ENCODE peak calls at places on chromosomes 2 and 18, in nine cellular contexts. One of them, this sample, is unnamed.

GRCh38 chr2:118047273-118047898 is 33.5 kb upstream of the CCDC93 start:
- DNase-seq in GM23338: no peak
- DNase-seq in hepatocyte: peak
- DNase-seq in HCT116: no peak
- DNase-seq in OCI-LY7: no peak
- DNase-seq in MM.1S: no peak
- DNase-seq in PC-3: peak
- DNase-seq in GM23248: peak
- DNase-seq in SK-N-SH: no peak
- DNase-seq in this sample: no peak

GRCh38 chr2:104658840-104659591 is 194.9 kb upstream of the POU3F3 start:
- DNase-seq in GM23338: peak
- DNase-seq in hepatocyte: no peak
- DNase-seq in HCT116: no peak
- DNase-seq in OCI-LY7: no peak
- DNase-seq in MM.1S: no peak
- DNase-seq in PC-3: no peak
- DNase-seq in GM23248: no peak
- DNase-seq in SK-N-SH: no peak
- DNase-seq in this sample: peak

GRCh38 chr2:196549052-196549451 is 90.5 kb upstream of the CCDC150 start:
- DNase-seq in GM23338: no peak
- DNase-seq in hepatocyte: no peak
- DNase-seq in HCT116: no peak
- DNase-seq in OCI-LY7: no peak
- DNase-seq in MM.1S: no peak
- DNase-seq in PC-3: no peak
- DNase-seq in GM23248: no peak
- DNase-seq in SK-N-SH: no peak
- DNase-seq in this sample: no peak

GRCh38 chr2:109215866-109216265 is 86.9 kb downstream of the SH3RF3 start:
- DNase-seq in GM23338: no peak
- DNase-seq in hepatocyte: no peak
- DNase-seq in HCT116: no peak
- DNase-seq in OCI-LY7: no peak
- DNase-seq in MM.1S: no peak
- DNase-seq in PC-3: no peak
- DNase-seq in GM23248: no peak
- DNase-seq in SK-N-SH: no peak
- DNase-seq in this sample: no peak

GRCh38 chr2:19949071-19949470 is 40.8 kb downstream of the WDR35 start:
- DNase-seq in GM23338: no peak
- DNase-seq in hepatocyte: no peak
- DNase-seq in HCT116: no peak
- DNase-seq in OCI-LY7: no peak
- DNase-seq in MM.1S: no peak
- DNase-seq in PC-3: peak
- DNase-seq in GM23248: peak
- DNase-seq in SK-N-SH: no peak
- DNase-seq in this sample: no peak

GRCh38 chr2:23566236-23567142 is 181.5 kb downstream of the KLHL29 start:
- DNase-seq in GM23338: peak
- DNase-seq in hepatocyte: no peak
- DNase-seq in HCT116: no peak
- DNase-seq in OCI-LY7: peak
- DNase-seq in MM.1S: no peak
- DNase-seq in PC-3: peak
- DNase-seq in GM23248: peak
- DNase-seq in SK-N-SH: peak
- DNase-seq in this sample: peak

GRCh38 chr2:201969938-201970785 is 63.5 kb upstream of the FZD7 start:
- DNase-seq in GM23338: no peak
- DNase-seq in hepatocyte: peak
- DNase-seq in HCT116: no peak
- DNase-seq in OCI-LY7: no peak
- DNase-seq in MM.1S: no peak
- DNase-seq in PC-3: no peak
- DNase-seq in GM23248: peak
- DNase-seq in SK-N-SH: no peak
- DNase-seq in this sample: no peak

GRCh38 chr2:143545643-143546275 is 416.5 kb downstream of the ARHGAP15 start:
- DNase-seq in GM23338: no peak
- DNase-seq in hepatocyte: no peak
- DNase-seq in HCT116: no peak
- DNase-seq in OCI-LY7: no peak
- DNase-seq in MM.1S: no peak
- DNase-seq in PC-3: no peak
- DNase-seq in GM23248: peak
- DNase-seq in SK-N-SH: no peak
- DNase-seq in this sample: no peak

GRCh38 chr2:73284296-73285161 is at the start of gene FBXO41:
- DNase-seq in GM23338: peak
- DNase-seq in hepatocyte: peak
- DNase-seq in HCT116: no peak
- DNase-seq in OCI-LY7: peak
- DNase-seq in MM.1S: peak
- DNase-seq in PC-3: peak
- DNase-seq in GM23248: peak
- DNase-seq in SK-N-SH: peak
- DNase-seq in this sample: peak

GRCh38 chr2:196453613-196454047 is 185.9 kb upstream of the CCDC150 start:
- DNase-seq in GM23338: peak
- DNase-seq in hepatocyte: peak
- DNase-seq in HCT116: peak
- DNase-seq in OCI-LY7: peak
- DNase-seq in MM.1S: peak
- DNase-seq in PC-3: peak
- DNase-seq in GM23248: peak
- DNase-seq in SK-N-SH: peak
- DNase-seq in this sample: peak

GRCh38 chr2:70784320-70784719 is 6.1 kb downstream of the FIGLA start:
- DNase-seq in GM23338: no peak
- DNase-seq in hepatocyte: no peak
- DNase-seq in HCT116: no peak
- DNase-seq in OCI-LY7: no peak
- DNase-seq in MM.1S: no peak
- DNase-seq in PC-3: peak
- DNase-seq in GM23248: no peak
- DNase-seq in SK-N-SH: no peak
- DNase-seq in this sample: no peak
- TF ChIP-seq EZH2phosphoT487 in GM23338: no peak
- TF ChIP-seq EZH2phosphoT487 in hepatocyte: no peak
- TF ChIP-seq EZH2phosphoT487 in HCT116: no peak
- TF ChIP-seq EZH2phosphoT487 in OCI-LY7: no peak
- TF ChIP-seq EZH2phosphoT487 in MM.1S: no peak
- TF ChIP-seq EZH2phosphoT487 in PC-3: no peak
- TF ChIP-seq EZH2phosphoT487 in GM23248: no peak
- TF ChIP-seq EZH2phosphoT487 in SK-N-SH: no peak
- TF ChIP-seq EZH2phosphoT487 in this sample: no peak

DNA sequence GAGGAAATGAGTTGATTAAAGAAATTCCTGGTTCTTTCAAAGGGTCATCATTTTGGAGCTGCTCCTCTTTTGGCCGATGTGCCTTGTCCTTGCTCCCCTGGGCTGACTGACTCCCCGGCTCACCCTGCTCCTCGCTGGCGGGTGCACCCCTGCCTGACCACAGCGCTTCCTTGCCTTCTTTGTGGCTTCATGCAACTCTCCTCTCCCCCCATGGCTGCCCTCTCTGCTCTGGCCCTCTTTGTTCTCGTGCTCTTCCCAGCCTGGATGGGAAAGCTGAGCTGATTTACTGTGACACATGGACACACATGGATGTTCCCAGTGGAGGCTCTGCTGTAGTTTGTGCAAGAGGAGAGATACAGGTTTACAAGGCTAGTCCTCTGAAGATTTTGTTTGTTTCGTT is 234.6 kb downstream of the HAUS1 start:
- DNase-seq in GM23338: no peak
- DNase-seq in hepatocyte: no peak
- DNase-seq in HCT116: no peak
- DNase-seq in OCI-LY7: no peak
- DNase-seq in MM.1S: no peak
- DNase-seq in PC-3: no peak
- DNase-seq in GM23248: no peak
- DNase-seq in SK-N-SH: no peak
- DNase-seq in this sample: peak
- H3K4me3 ChIP-seq in GM23338: no peak
- H3K4me3 ChIP-seq in hepatocyte: no peak
- H3K4me3 ChIP-seq in HCT116: no peak
- H3K4me3 ChIP-seq in OCI-LY7: no peak
- H3K4me3 ChIP-seq in MM.1S: no peak
- H3K4me3 ChIP-seq in PC-3: no peak
- H3K4me3 ChIP-seq in GM23248: no peak
- H3K4me3 ChIP-seq in SK-N-SH: no peak
- H3K4me3 ChIP-seq in this sample: peak

DNA sequence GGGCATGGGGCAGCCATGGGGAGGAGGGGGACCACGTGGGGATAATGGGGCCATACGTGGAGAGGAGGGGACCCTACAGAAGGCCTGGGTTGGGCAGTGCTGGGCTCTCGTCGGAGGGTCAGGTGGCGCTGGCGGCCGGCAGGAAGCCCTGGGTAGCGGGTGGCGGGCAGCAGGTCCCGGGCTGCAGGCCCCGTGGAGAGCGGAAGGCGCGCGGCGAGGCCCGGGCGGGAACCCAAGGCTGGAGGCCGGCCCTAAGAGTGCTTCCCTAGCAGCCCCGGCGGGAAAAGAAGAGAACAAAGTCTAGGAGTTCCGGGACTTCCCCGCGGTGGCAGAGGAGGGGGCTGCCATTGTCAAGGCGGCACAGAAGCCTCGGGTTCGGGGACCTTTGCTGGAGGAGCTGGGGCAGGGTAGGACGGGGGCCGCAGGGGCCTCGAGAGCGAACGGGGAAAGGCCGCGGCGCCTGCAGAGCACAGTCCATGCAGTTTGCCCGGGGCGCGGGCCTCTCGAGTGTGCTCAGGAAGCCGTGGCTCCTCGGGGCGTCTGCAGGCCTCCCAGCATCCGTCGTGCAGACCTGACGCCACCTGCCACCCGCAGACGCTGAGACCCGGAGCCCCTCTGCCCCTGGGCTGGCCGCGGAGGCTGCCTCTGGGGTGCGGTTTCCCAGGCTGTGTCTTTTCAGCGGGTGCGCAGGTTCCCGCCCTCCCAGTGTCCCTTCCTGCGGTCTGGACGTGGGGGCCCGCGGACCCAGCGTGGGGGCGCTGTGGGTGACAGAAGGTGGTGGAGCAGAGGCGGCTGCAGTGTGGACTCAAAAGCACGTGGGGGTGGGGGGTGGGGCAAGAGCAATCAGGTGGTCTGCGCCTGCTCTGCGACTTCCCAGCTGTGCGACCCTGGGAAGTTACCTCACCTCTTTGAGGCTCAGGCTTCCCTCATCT is 19.4 kb upstream of the NCL start:
- DNase-seq in GM23338: peak
- DNase-seq in hepatocyte: no peak
- DNase-seq in HCT116: no peak
- DNase-seq in OCI-LY7: no peak
- DNase-seq in MM.1S: peak
- DNase-seq in PC-3: no peak
- DNase-seq in GM23248: peak
- DNase-seq in SK-N-SH: peak
- DNase-seq in this sample: no peak
- TF ChIP-seq EZH2phosphoT487 in GM23338: no peak
- TF ChIP-seq EZH2phosphoT487 in hepatocyte: no peak
- TF ChIP-seq EZH2phosphoT487 in HCT116: no peak
- TF ChIP-seq EZH2phosphoT487 in OCI-LY7: no peak
- TF ChIP-seq EZH2phosphoT487 in MM.1S: no peak
- TF ChIP-seq EZH2phosphoT487 in PC-3: no peak
- TF ChIP-seq EZH2phosphoT487 in GM23248: no peak
- TF ChIP-seq EZH2phosphoT487 in SK-N-SH: no peak
- TF ChIP-seq EZH2phosphoT487 in this sample: no peak

DNA sequence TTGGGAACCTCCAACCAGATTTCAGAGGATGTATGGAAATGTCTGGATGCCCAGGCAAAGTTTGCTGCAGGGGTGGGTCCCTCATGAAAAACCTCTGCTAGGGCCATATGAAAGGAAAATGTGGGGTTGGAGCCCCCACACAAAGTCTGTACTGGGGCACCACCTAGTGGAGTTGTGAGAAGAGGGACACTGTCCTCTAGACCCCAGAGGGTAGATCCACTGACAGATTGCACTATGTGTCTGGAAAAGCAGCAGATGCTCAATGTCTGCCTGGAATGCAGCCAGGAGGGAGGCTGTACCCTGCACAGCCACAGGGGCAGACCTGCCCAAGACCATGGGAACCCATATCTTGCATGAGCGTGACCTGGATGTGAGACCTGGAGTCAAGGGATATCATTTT is 573.7 kb upstream of the NXPH2 start:
- DNase-seq in GM23338: peak
- DNase-seq in hepatocyte: no peak
- DNase-seq in HCT116: no peak
- DNase-seq in OCI-LY7: no peak
- DNase-seq in MM.1S: no peak
- DNase-seq in PC-3: no peak
- DNase-seq in GM23248: no peak
- DNase-seq in SK-N-SH: peak
- DNase-seq in this sample: no peak
- H3K4me3 ChIP-seq in GM23338: no peak
- H3K4me3 ChIP-seq in hepatocyte: no peak
- H3K4me3 ChIP-seq in HCT116: no peak
- H3K4me3 ChIP-seq in OCI-LY7: no peak
- H3K4me3 ChIP-seq in MM.1S: no peak
- H3K4me3 ChIP-seq in PC-3: no peak
- H3K4me3 ChIP-seq in GM23248: no peak
- H3K4me3 ChIP-seq in SK-N-SH: no peak
- H3K4me3 ChIP-seq in this sample: no peak

This sample was measured in neural progenitor cell.